ENCODE peak calls at places on chromosomes 13 and 19, in five cellular contexts. Z is amniotic epithelial cell, A is thoracic aorta, Q is GM12865, L is NCI-H187. X is an unnamed sample.
A peak's percentile ranks its signal among the peaks of the same experiment; 100 is the strongest.

GRCh38 chr19:55063492-55063843 is 520 bp upstream of the RDH13 start:
- DNase-seq in Q (no peak), Z (no peak), L (no peak), A (no peak), X (no peak)

GRCh38 chr13:98471895-98472294 is 105.0 kb downstream of the STK24 start:
- DNase-seq in A (no peak), L (no peak), Z (no peak), Q (no peak), X (peak; percentile 40)

GRCh38 chr19:36257512-36257876 is 42.6 kb downstream of the ZNF146 start:
- DNase-seq in Q (no peak), A (no peak), L (peak; percentile 29), Z (no peak), X (no peak)

GRCh38 chr13:37211542-37211941 is 106.1 kb upstream of the CSNK1A1L start:
- DNase-seq in L (no peak), A (no peak), Q (no peak), Z (no peak), X (no peak)

GRCh38 chr13:113122571-113123225 is at the start of gene F10:
- DNase-seq in Z (peak; percentile 52), L (no peak), A (no peak), Q (no peak), X (no peak)

GRCh38 chr19:50645107-50645506 is 4.1 kb upstream of the C19orf81 start:
- DNase-seq in Q (no peak), A (no peak), Z (no peak), L (no peak), X (no peak)

GRCh38 chr19:48954011-48954594 is 572 bp upstream of the BAX start:
- DNase-seq in Z (no peak), Q (no peak), L (no peak), A (no peak), X (no peak)

GRCh38 chr19:38211779-38212178 is 12.2 kb downstream of the DPF1 start:
- DNase-seq in L (no peak), A (no peak), Z (no peak), Q (no peak), X (peak; percentile 70)

GRCh38 chr13:98998831-98999634 is 21.2 kb upstream of the DOCK9 start:
- DNase-seq in A (no peak), Q (peak; percentile 43), Z (peak; percentile 80), L (no peak), X (no peak)

GRCh38 chr13:46994492-46994891 is 97.6 kb upstream of the HTR2A start:
- DNase-seq in A (no peak), L (no peak), Q (no peak), Z (no peak), X (no peak)

GRCh38 chr13:33510350-33510749 is 224.8 kb upstream of the STARD13 start:
- DNase-seq in Z (no peak), Q (no peak), A (no peak), L (no peak), X (no peak)